ENCODE peak calls at places on chromosomes 3 and 15, in four cellular contexts. One of them, this sample, is unnamed.

GRCh38 chr3:146968204-146968651 is 363.1 kb upstream of the PLSCR5 start:
- DNase-seq in Calu3: no peak
- DNase-seq in C1 segment of cervical spinal cord: no peak
- DNase-seq in DMS153: no peak
- DNase-seq in this sample: no peak

GRCh38 chr15:89964555-89964954 is 36.6 kb upstream of the ZNF710 start:
- DNase-seq in C1 segment of cervical spinal cord: no peak
- DNase-seq in DMS153: no peak
- DNase-seq in Calu3: no peak
- DNase-seq in this sample: peak; percentile 71

GRCh38 chr3:135531996-135532395 is 433.5 kb upstream of the PPP2R3A start:
- DNase-seq in Calu3: no peak
- DNase-seq in C1 segment of cervical spinal cord: no peak
- DNase-seq in DMS153: peak; percentile 91
- DNase-seq in this sample: no peak

GRCh38 chr15:29690765-29691475 is 131.3 kb downstream of the TJP1 start:
- DNase-seq in C1 segment of cervical spinal cord: no peak
- DNase-seq in Calu3: no peak
- DNase-seq in DMS153: no peak
- DNase-seq in this sample: no peak

GRCh38 chr15:26157081-26157480 is 294.0 kb upstream of the ATP10A start:
- DNase-seq in C1 segment of cervical spinal cord: no peak
- DNase-seq in Calu3: no peak
- DNase-seq in DMS153: peak; percentile 63
- DNase-seq in this sample: no peak

GRCh38 chr3:166362698-166363097 is 525.5 kb upstream of the BCHE start:
- DNase-seq in DMS153: peak; percentile 22
- DNase-seq in Calu3: no peak
- DNase-seq in C1 segment of cervical spinal cord: no peak
- DNase-seq in this sample: no peak

GRCh38 chr3:42498791-42499477 is 3.5 kb upstream of the VIPR1 start:
- DNase-seq in DMS153: no peak
- DNase-seq in Calu3: no peak
- DNase-seq in C1 segment of cervical spinal cord: no peak
- DNase-seq in this sample: peak; percentile 82

GRCh38 chr3:127015282-127016042 is 32.5 kb downstream of the PLXNA1 start:
- DNase-seq in C1 segment of cervical spinal cord: no peak
- DNase-seq in DMS153: no peak
- DNase-seq in Calu3: peak; percentile 52
- DNase-seq in this sample: no peak

GRCh38 chr3:196740476-196741400 is 1.1 kb downstream of the PAK2 start:
- DNase-seq in DMS153: no peak
- DNase-seq in C1 segment of cervical spinal cord: no peak
- DNase-seq in Calu3: peak; percentile 21
- DNase-seq in this sample: peak; percentile 76

GRCh38 chr3:46934508-46935167 is 41.9 kb downstream of the CCDC12 start:
- DNase-seq in DMS153: no peak
- DNase-seq in C1 segment of cervical spinal cord: no peak
- DNase-seq in Calu3: no peak
- DNase-seq in this sample: no peak

GRCh38 chr3:11757929-11758328 is 88.8 kb downstream of the TAMM41 start:
- DNase-seq in C1 segment of cervical spinal cord: no peak
- DNase-seq in Calu3: no peak
- DNase-seq in DMS153: no peak
- DNase-seq in this sample: no peak

GRCh38 chr15:42427429-42428223 is 63.3 kb downstream of the ZNF106 start:
- DNase-seq in Calu3: no peak
- DNase-seq in C1 segment of cervical spinal cord: no peak
- DNase-seq in DMS153: no peak
- DNase-seq in this sample: no peak

GRCh38 chr3:191901746-191902145 is 440.8 kb downstream of the PYDC2 start:
- DNase-seq in C1 segment of cervical spinal cord: no peak
- DNase-seq in Calu3: no peak
- DNase-seq in DMS153: no peak
- DNase-seq in this sample: no peak

GRCh38 chr15:65533057-65533752 is 2.9 kb downstream of the HACD3 start:
- DNase-seq in Calu3: no peak
- DNase-seq in C1 segment of cervical spinal cord: no peak
- DNase-seq in DMS153: no peak
- DNase-seq in this sample: no peak

GRCh38 chr3:142863965-142864924 is 24.6 kb downstream of the PCOLCE2 start:
- DNase-seq in C1 segment of cervical spinal cord: no peak
- DNase-seq in Calu3: no peak
- DNase-seq in DMS153: no peak
- DNase-seq in this sample: no peak

GRCh38 chr15:74829991-74830390 is 3.6 kb downstream of the CPLX3 start:
- DNase-seq in C1 segment of cervical spinal cord: no peak
- DNase-seq in DMS153: no peak
- DNase-seq in Calu3: no peak
- DNase-seq in this sample: no peak

GRCh38 chr15:83108266-83109219 is 1.1 kb downstream of the TM6SF1 start:
- DNase-seq in Calu3: peak; percentile 14
- DNase-seq in DMS153: peak; percentile 34
- DNase-seq in C1 segment of cervical spinal cord: no peak
- DNase-seq in this sample: peak; percentile 87

GRCh38 chr3:41115069-41115468 is 84.2 kb upstream of the CTNNB1 start:
- DNase-seq in Calu3: no peak
- DNase-seq in DMS153: no peak
- DNase-seq in C1 segment of cervical spinal cord: no peak
- DNase-seq in this sample: no peak

GRCh38 chr3:72015463-72015862 is 230.5 kb upstream of the PROK2 start:
- DNase-seq in Calu3: no peak
- DNase-seq in DMS153: no peak
- DNase-seq in C1 segment of cervical spinal cord: no peak
- DNase-seq in this sample: no peak

GRCh38 chr3:50616003-50616769 is 765 bp upstream of the MAPKAPK3 start:
- DNase-seq in C1 segment of cervical spinal cord: peak; percentile 73
- DNase-seq in Calu3: peak; percentile 85
- DNase-seq in DMS153: peak; percentile 38
- DNase-seq in this sample: peak; percentile 76

GRCh38 chr3:183878071-183878470 is 6.6 kb downstream of the PARL start:
- DNase-seq in Calu3: no peak
- DNase-seq in DMS153: no peak
- DNase-seq in C1 segment of cervical spinal cord: no peak
- DNase-seq in this sample: no peak

GRCh38 chr15:55552926-55553325 is 35.2 kb downstream of the PYGO1 start:
- DNase-seq in DMS153: no peak
- DNase-seq in Calu3: no peak
- DNase-seq in C1 segment of cervical spinal cord: no peak
- DNase-seq in this sample: no peak

GRCh38 chr3:123320224-123320623 is 118.5 kb downstream of the SEC22A start:
- DNase-seq in C1 segment of cervical spinal cord: no peak
- DNase-seq in Calu3: no peak
- DNase-seq in DMS153: no peak
- DNase-seq in this sample: peak; percentile 45

GRCh38 chr15:97904196-97904572 is 56.3 kb upstream of the ARRDC4 start:
- DNase-seq in Calu3: peak; percentile 89
- DNase-seq in C1 segment of cervical spinal cord: peak; percentile 25
- DNase-seq in DMS153: peak; percentile 3
- DNase-seq in this sample: peak; percentile 95

GRCh38 chr3:141578197-141578596 is 91.4 kb downstream of the RASA2 start:
- DNase-seq in DMS153: no peak
- DNase-seq in C1 segment of cervical spinal cord: no peak
- DNase-seq in Calu3: no peak
- DNase-seq in this sample: no peak

GRCh38 chr3:106620646-106621045 is 751.8 kb upstream of the CBLB start:
- DNase-seq in Calu3: no peak
- DNase-seq in DMS153: no peak
- DNase-seq in C1 segment of cervical spinal cord: no peak
- DNase-seq in this sample: no peak

GRCh38 chr15:31082771-31083393 is 18.6 kb downstream of the TRPM1 start:
- DNase-seq in Calu3: no peak
- DNase-seq in C1 segment of cervical spinal cord: no peak
- DNase-seq in DMS153: no peak
- DNase-seq in this sample: no peak

GRCh38 chr3:47611577-47611976 is 32.9 kb upstream of the CSPG5 start:
- DNase-seq in Calu3: no peak
- DNase-seq in C1 segment of cervical spinal cord: no peak
- DNase-seq in DMS153: no peak
- DNase-seq in this sample: no peak

GRCh38 chr15:89416339-89417183 is 79.8 kb downstream of the RHCG start:
- DNase-seq in C1 segment of cervical spinal cord: no peak
- DNase-seq in DMS153: peak; percentile 24
- DNase-seq in Calu3: peak; percentile 91
- DNase-seq in this sample: peak; percentile 41

GRCh38 chr3:38599886-38600285 is 49.6 kb downstream of the SCN5A start:
- DNase-seq in Calu3: no peak
- DNase-seq in C1 segment of cervical spinal cord: no peak
- DNase-seq in DMS153: no peak
- DNase-seq in this sample: peak; percentile 41

GRCh38 chr3:116316781-116317180 is 128.5 kb downstream of the LSAMP start:
- DNase-seq in Calu3: no peak
- DNase-seq in C1 segment of cervical spinal cord: no peak
- DNase-seq in DMS153: no peak
- DNase-seq in this sample: no peak

GRCh38 chr15:72086010-72086697 is 31.8 kb downstream of the MYO9A start:
- DNase-seq in DMS153: no peak
- DNase-seq in C1 segment of cervical spinal cord: no peak
- DNase-seq in Calu3: no peak
- DNase-seq in this sample: no peak

GRCh38 chr15:33852570-33852969 is 115.7 kb upstream of the CHRM5 start:
- DNase-seq in C1 segment of cervical spinal cord: no peak
- DNase-seq in DMS153: no peak
- DNase-seq in Calu3: no peak
- DNase-seq in this sample: no peak

GRCh38 chr3:160804762-160805161 is 48.7 kb downstream of the PPM1L start:
- DNase-seq in C1 segment of cervical spinal cord: no peak
- DNase-seq in DMS153: no peak
- DNase-seq in Calu3: no peak
- DNase-seq in this sample: peak; percentile 79

GRCh38 chr3:21484323-21485154 is 266.5 kb downstream of the ZNF385D start:
- DNase-seq in Calu3: peak; percentile 80
- DNase-seq in C1 segment of cervical spinal cord: peak; percentile 19
- DNase-seq in DMS153: peak; percentile 1
- DNase-seq in this sample: peak; percentile 70

GRCh38 chr15:91884604-91885003 is 31.1 kb downstream of the SLCO3A1 start:
- DNase-seq in DMS153: no peak
- DNase-seq in C1 segment of cervical spinal cord: no peak
- DNase-seq in Calu3: no peak
- DNase-seq in this sample: no peak

GRCh38 chr3:4043867-4044575 is 244.8 kb downstream of the LRRN1 start:
- DNase-seq in DMS153: no peak
- DNase-seq in Calu3: no peak
- DNase-seq in C1 segment of cervical spinal cord: no peak
- DNase-seq in this sample: no peak

GRCh38 chr3:123719785-123720531 is 135.1 kb upstream of the HACD2 start:
- DNase-seq in C1 segment of cervical spinal cord: no peak
- DNase-seq in Calu3: no peak
- DNase-seq in DMS153: no peak
- DNase-seq in this sample: no peak

GRCh38 chr15:39918688-39919385 is 1.2 kb downstream of the GPR176 start:
- DNase-seq in Calu3: no peak
- DNase-seq in C1 segment of cervical spinal cord: no peak
- DNase-seq in DMS153: no peak
- DNase-seq in this sample: no peak

GRCh38 chr3:81550415-81550814 is 211.0 kb downstream of the GBE1 start:
- DNase-seq in DMS153: no peak
- DNase-seq in Calu3: no peak
- DNase-seq in C1 segment of cervical spinal cord: no peak
- DNase-seq in this sample: no peak

This sample was measured in posterior cingulate gyrus.